ENCODE peak calls at places on chromosomes 5 and 9, in seven cellular contexts. N is DMS153; K is posterior vena cava; W is ureter; B is activated naive CD8-positive, alpha-beta T cell treated with anti-CD3 and anti-CD28 coated beads, Interleukin-2, amount 50 U/mL, for 24 hours; Y is B cell; A is right atrium auricular region. V is an unnamed sample.

GRCh38 chr9:96619491-96620154 is at the start of gene CDC14B:
- DNase-seq in B (peak), Y (peak), W (peak), K (peak), A (peak), N (peak), V (no peak)

GRCh38 chr9:2343756-2344155 is 277.8 kb upstream of the VLDLR start:
- DNase-seq in Y (no peak), N (no peak), K (no peak), A (no peak), W (no peak), B (no peak), V (no peak)

GRCh38 chr5:139524932-139525585 is 36.1 kb upstream of the UBE2D2 start:
- DNase-seq in B (no peak), A (no peak), K (no peak), Y (no peak), N (no peak), W (no peak), V (no peak)

GRCh38 chr9:132456241-132456640 is 46.2 kb downstream of the CFAP77 start:
- DNase-seq in A (no peak), K (no peak), W (no peak), B (no peak), Y (no peak), N (no peak), V (no peak)

GRCh38 chr9:3290231-3290840 is 235.5 kb downstream of the RFX3 start:
- DNase-seq in K (no peak), B (no peak), N (no peak), Y (no peak), W (no peak), A (no peak), V (no peak)

GRCh38 chr5:170389250-170389902 is at the start of gene KCNMB1:
- DNase-seq in A (no peak), K (no peak), B (no peak), N (no peak), W (peak), Y (no peak), V (no peak)

GRCh38 chr5:61599370-61600140 is 267.5 kb downstream of the ZSWIM6 start:
- DNase-seq in N (no peak), Y (no peak), W (peak), A (no peak), B (no peak), K (no peak), V (no peak)

GRCh38 chr5:94793113-94793815 is 174.8 kb downstream of the SLF1 start:
- DNase-seq in N (no peak), A (no peak), K (no peak), W (no peak), Y (peak), B (no peak), V (no peak)

GRCh38 chr5:111742595-111742994 is 14.4 kb downstream of the NREP start:
- DNase-seq in W (no peak), Y (no peak), K (no peak), N (no peak), A (no peak), B (no peak), V (no peak)

GRCh38 chr5:39331993-39332392 is 32.3 kb downstream of the C9 start:
- DNase-seq in Y (no peak), K (no peak), B (no peak), W (no peak), N (no peak), A (no peak), V (no peak)

GRCh38 chr9:121640076-121640475 is 11.4 kb upstream of the DAB2IP start:
- DNase-seq in Y (peak), K (no peak), N (no peak), B (peak), W (no peak), A (no peak), V (no peak)

GRCh38 chr9:25724424-25724823 is 46.2 kb upstream of the TUSC1 start:
- DNase-seq in N (no peak), K (no peak), B (no peak), A (no peak), W (no peak), Y (no peak), V (no peak)

GRCh38 chr5:135864503-135865443 is 30.3 kb downstream of the SLC25A48 start:
- DNase-seq in A (no peak), Y (no peak), N (no peak), B (no peak), K (no peak), W (no peak), V (no peak)

GRCh38 chr5:370959-371810 is 49.7 kb downstream of the AHRR start:
- DNase-seq in N (peak), A (peak), W (peak), B (no peak), K (peak), Y (no peak), V (peak)

GRCh38 chr9:80552931-80553330 is 981.2 kb downstream of the TLE4 start:
- DNase-seq in K (no peak), B (no peak), Y (no peak), W (peak), N (no peak), A (peak), V (no peak)

GRCh38 chr5:35856186-35857003 is at the start of gene IL7R:
- DNase-seq in N (no peak), Y (peak), W (no peak), B (no peak), K (no peak), A (no peak), V (no peak)

GRCh38 chr9:88007291-88007650 is 32.9 kb upstream of the CDK20 start:
- DNase-seq in W (no peak), A (no peak), K (no peak), N (no peak), B (peak), Y (no peak), V (no peak)

GRCh38 chr9:133307271-133307670 is 28.7 kb downstream of the SURF6 start:
- DNase-seq in B (no peak), A (no peak), Y (no peak), K (no peak), W (no peak), N (no peak), V (no peak)

GRCh38 chr9:124040935-124041816 is 29.6 kb downstream of the LHX2 start:
- DNase-seq in N (no peak), B (peak), A (no peak), K (peak), W (no peak), Y (peak), V (no peak)

GRCh38 chr5:111810087-111810486 is 53.1 kb upstream of the NREP start:
- DNase-seq in K (no peak), N (no peak), Y (no peak), W (no peak), A (no peak), B (no peak), V (no peak)

GRCh38 chr9:121074370-121075250 is at the start of gene CNTRL:
- DNase-seq in K (peak), W (peak), B (peak), A (peak), N (peak), Y (peak), V (peak)

GRCh38 chr5:131389096-131389868 is 125.4 kb downstream of the CDC42SE2 start:
- DNase-seq in N (no peak), W (no peak), B (no peak), K (no peak), Y (no peak), A (no peak), V (no peak)

GRCh38 chr5:69149676-69150010 is 17.3 kb upstream of the CCNB1 start:
- DNase-seq in A (no peak), W (no peak), N (no peak), Y (no peak), K (no peak), B (no peak), V (no peak)

GRCh38 chr5:176818391-176819098 is 8.2 kb downstream of the UNC5A start:
- DNase-seq in B (peak), W (no peak), A (no peak), N (no peak), K (no peak), Y (no peak), V (no peak)

GRCh38 chr5:11504794-11505193 is 399.5 kb downstream of the CTNND2 start:
- DNase-seq in K (no peak), N (no peak), A (no peak), Y (no peak), W (no peak), B (no peak), V (no peak)

GRCh38 chr9:121692606-121693505 is 41.4 kb downstream of the DAB2IP start:
- DNase-seq in A (no peak), W (no peak), N (no peak), K (no peak), Y (no peak), B (no peak), V (no peak)

GRCh38 chr9:129258823-129259301 is 80.8 kb upstream of the IER5L start:
- DNase-seq in Y (no peak), W (no peak), B (no peak), N (no peak), A (no peak), K (peak), V (no peak)

GRCh38 chr9:127721391-127721821 is 5.5 kb downstream of the TTC16 start:
- DNase-seq in W (no peak), N (no peak), K (no peak), Y (no peak), B (no peak), A (no peak), V (no peak)

GRCh38 chr5:14665949-14666741 is 1.6 kb downstream of the OTULIN start:
- DNase-seq in Y (peak), N (no peak), W (no peak), B (peak), A (no peak), K (no peak), V (no peak)

GRCh38 chr5:643351-643801 is 31.2 kb downstream of the CEP72 start:
- DNase-seq in N (peak), W (no peak), K (peak), A (no peak), Y (peak), B (no peak), V (no peak)

GRCh38 chr5:172586118-172587060 is 54.7 kb upstream of the NEURL1B start:
- DNase-seq in N (no peak), B (no peak), Y (no peak), W (no peak), K (no peak), A (no peak), V (no peak)

GRCh38 chr5:117623042-117623815 is 1048.6 kb upstream of the SEMA6A start:
- DNase-seq in A (no peak), W (no peak), N (no peak), B (no peak), Y (no peak), K (no peak), V (no peak)

GRCh38 chr9:129694265-129694664 is 28.8 kb downstream of the PRRX2 start:
- DNase-seq in K (no peak), A (no peak), N (no peak), Y (no peak), W (no peak), B (no peak), V (no peak)

GRCh38 chr9:108639736-108640135 is 216.1 kb downstream of the ACTL7B start:
- DNase-seq in W (no peak), Y (no peak), B (no peak), N (no peak), A (no peak), K (no peak), V (no peak)

V was measured in vagina.